ENCODE peak calls at places on chromosome 6, in seven cellular contexts. A is NCI-H2029, S is HTR-8/SVneo, J is T-helper 1 cell, W is SK-N-DZ, Q is LoVo, E is left kidney. Z is an unnamed sample.

GRCh38 chr6:157424491-157425020 is 43.6 kb downstream of the ZDHHC14 start:
- DNase-seq in A (no peak), S (no peak), J (no peak), W (no peak), Q (no peak), E (peak), Z (peak)

GRCh38 chr6:20953019-20953418 is 418.8 kb downstream of the CDKAL1 start:
- DNase-seq in A (no peak), S (no peak), J (no peak), W (peak), Q (no peak), E (peak), Z (no peak)

GRCh38 chr6:23855497-23856116 is 270.4 kb upstream of the NRSN1 start:
- DNase-seq in A (no peak), S (no peak), J (no peak), W (no peak), Q (no peak), E (no peak), Z (peak)

GRCh38 chr6:43254138-43254817 is 11.0 kb downstream of the TTBK1 start:
- DNase-seq in A (no peak), S (no peak), J (no peak), W (no peak), Q (no peak), E (no peak), Z (no peak)

GRCh38 chr6:340181-340955 is 48.1 kb downstream of the DUSP22 start:
- DNase-seq in A (no peak), S (no peak), J (no peak), W (no peak), Q (no peak), E (no peak), Z (peak)

GRCh38 chr6:51531623-51532022 is 555.8 kb downstream of the PKHD1 start:
- DNase-seq in A (no peak), S (no peak), J (no peak), W (no peak), Q (no peak), E (no peak), Z (no peak)

GRCh38 chr6:17115251-17116089 is 13.6 kb downstream of the STMND1 start:
- DNase-seq in A (no peak), S (peak), J (no peak), W (no peak), Q (peak), E (peak), Z (no peak)

GRCh38 chr6:33123732-33124524 is 48.1 kb downstream of the HLA-DPB1 start:
- DNase-seq in A (peak), S (peak), J (peak), W (peak), Q (peak), E (peak), Z (no peak)

GRCh38 chr6:82072771-82073170 is 174.8 kb downstream of the IBTK start:
- DNase-seq in A (no peak), S (no peak), J (no peak), W (no peak), Q (no peak), E (peak), Z (no peak)

GRCh38 chr6:27288136-27289044 is 23.7 kb downstream of the POM121L2 start:
- DNase-seq in A (no peak), S (peak), J (no peak), W (no peak), Q (no peak), E (no peak), Z (no peak)

GRCh38 chr6:139701003-139701402 is 326.6 kb upstream of the CITED2 start:
- DNase-seq in A (no peak), S (no peak), J (no peak), W (no peak), Q (no peak), E (no peak), Z (no peak)

GRCh38 chr6:163955131-163955530 is 540.6 kb downstream of the QKI start:
- DNase-seq in A (no peak), S (peak), J (no peak), W (no peak), Q (no peak), E (no peak), Z (no peak)

GRCh38 chr6:148497256-148497655 is 154.6 kb downstream of the SASH1 start:
- DNase-seq in A (no peak), S (no peak), J (no peak), W (no peak), Q (peak), E (no peak), Z (no peak)

GRCh38 chr6:15945593-15946159 is 183.2 kb upstream of the MYLIP start:
- DNase-seq in A (peak), S (peak), J (no peak), W (no peak), Q (no peak), E (no peak), Z (no peak)

GRCh38 chr6:25918083-25918683 is 12.3 kb downstream of the SLC17A2 start:
- DNase-seq in A (no peak), S (no peak), J (no peak), W (no peak), Q (no peak), E (no peak), Z (no peak)

GRCh38 chr6:24882295-24882694 is 53.5 kb downstream of the RIPOR2 start:
- DNase-seq in A (no peak), S (no peak), J (no peak), W (no peak), Q (no peak), E (no peak), Z (no peak)

GRCh38 chr6:29678114-29678513 is 2.8 kb downstream of the ZFP57 start:
- DNase-seq in A (no peak), S (no peak), J (no peak), W (no peak), Q (no peak), E (no peak), Z (no peak)

GRCh38 chr6:74343804-74344203 is 647.8 kb downstream of the CD109 start:
- DNase-seq in A (no peak), S (no peak), J (no peak), W (no peak), Q (no peak), E (no peak), Z (no peak)

GRCh38 chr6:166456360-166457156 is 73.8 kb upstream of the MPC1 start:
- DNase-seq in A (no peak), S (no peak), J (no peak), W (no peak), Q (no peak), E (peak), Z (no peak)

GRCh38 chr6:105257350-105257749 is 77.5 kb upstream of the POPDC3 start:
- DNase-seq in A (no peak), S (no peak), J (no peak), W (peak), Q (no peak), E (peak), Z (no peak)

GRCh38 chr6:138569970-138570715 is 70.8 kb upstream of the NHSL1 start:
- DNase-seq in A (no peak), S (no peak), J (no peak), W (no peak), Q (no peak), E (no peak), Z (no peak)

GRCh38 chr6:53926505-53926904 is 131.7 kb downstream of the LRRC1 start:
- DNase-seq in A (no peak), S (peak), J (no peak), W (no peak), Q (peak), E (no peak), Z (no peak)

GRCh38 chr6:106894978-106895702 is 79.4 kb downstream of the CD24 start:
- DNase-seq in A (peak), S (no peak), J (no peak), W (no peak), Q (peak), E (no peak), Z (no peak)

GRCh38 chr6:26330835-26331808 is 33.9 kb upstream of the BTN3A2 start:
- DNase-seq in A (peak), S (no peak), J (peak), W (peak), Q (peak), E (no peak), Z (no peak)

GRCh38 chr6:162177733-162178132 is 549.8 kb downstream of the PRKN start:
- DNase-seq in A (no peak), S (peak), J (no peak), W (peak), Q (no peak), E (peak), Z (no peak)

GRCh38 chr6:166058064-166058739 is 109.4 kb downstream of the TBXT start:
- DNase-seq in A (no peak), S (no peak), J (no peak), W (no peak), Q (no peak), E (peak), Z (peak)

GRCh38 chr6:112665815-112666214 is 318.7 kb downstream of the RFPL4B start:
- DNase-seq in A (no peak), S (peak), J (no peak), W (no peak), Q (no peak), E (no peak), Z (no peak)

GRCh38 chr6:143677891-143678737 is at the start of gene PHACTR2:
- DNase-seq in A (peak), S (peak), J (peak), W (peak), Q (peak), E (peak), Z (peak)

GRCh38 chr6:3268680-3269079 is 9.9 kb downstream of the PSMG4 start:
- DNase-seq in A (no peak), S (no peak), J (no peak), W (no peak), Q (no peak), E (no peak), Z (no peak)

Z was measured in right cardiac atrium.